ENCODE peak calls at places on chromosomes 4 and X, in eight cellular contexts. O is activated CD4-positive, alpha-beta T cell treated with anti-CD3 and anti-CD28 coated beads, Interleukin-2, amount 50 U/mL, for 48 hours; C is CD8-positive, alpha-beta memory T cell; R is naive B cell; H is occipital lobe; J is iris pigment epithelial cell; L is H54; T is heart left ventricle. P is an unnamed sample.

GRCh38 chrX:11629593-11630211 is 36.0 kb downstream of the ARHGAP6 start:
- DNase-seq in H (no peak), L (no peak), J (peak), T (no peak), O (no peak), R (no peak), C (no peak), P (no peak)

GRCh38 chr4:145177511-145177905 is 2.9 kb downstream of the OTUD4 start:
- DNase-seq in O (no peak), C (no peak), H (no peak), T (no peak), R (no peak), L (no peak), J (peak), P (no peak)

GRCh38 chr4:99209671-99210070 is 9.4 kb downstream of the ADH6 start:
- DNase-seq in O (no peak), J (peak), L (no peak), T (no peak), R (no peak), C (no peak), H (no peak), P (no peak)

GRCh38 chrX:82945332-82945731 is 562.8 kb upstream of the POU3F4 start:
- DNase-seq in O (no peak), L (no peak), C (no peak), R (no peak), J (no peak), H (no peak), T (no peak), P (no peak)

GRCh38 chr4:173526034-173526482 is 4.0 kb downstream of the HAND2 start:
- DNase-seq in L (no peak), J (no peak), R (no peak), H (no peak), T (no peak), O (no peak), C (no peak), P (no peak)

GRCh38 chr4:156751486-156751885 is 220.1 kb downstream of the PDGFC start:
- DNase-seq in H (no peak), O (no peak), J (peak), T (no peak), R (no peak), L (no peak), C (no peak), P (no peak)

GRCh38 chr4:157300678-157301077 is 80.2 kb downstream of the GRIA2 start:
- DNase-seq in O (no peak), H (no peak), T (no peak), C (no peak), L (no peak), R (no peak), J (no peak), P (no peak)

GRCh38 chr4:108405586-108405985 is 214.8 kb upstream of the RPL34 start:
- DNase-seq in J (no peak), T (no peak), C (no peak), L (no peak), O (no peak), R (no peak), H (no peak), P (no peak)